ENCODE peak calls at places on chromosomes 4 and X, in four cellular contexts. L is dermis microvascular lymphatic vessel endothelial cell; M is stimulated activated CD4-positive, alpha-beta T cell treated with anti-CD3 and anti-CD28 coated beads, Interleukin-4, amount 100 ng/mL, for 1 hour; Q is fibroblast of pulmonary artery. W is an unnamed sample.
A peak's percentile ranks its signal among the peaks of the same experiment; 100 is the strongest.

GRCh38 chr4:106038012-106038411 is 142.7 kb downstream of the NPNT start:
- DNase-seq in Q (no peak), M (no peak), L (no peak), W (no peak)

GRCh38 chr4:8278421-8279287 is 9.1 kb downstream of the HTRA3 start:
- DNase-seq in Q (peak; percentile 94), M (no peak), L (no peak), W (no peak)

GRCh38 chr4:80103615-80104014 is 30.6 kb upstream of the ANTXR2 start:
- DNase-seq in M (no peak), L (no peak), Q (no peak), W (peak; percentile 7)

GRCh38 chr4:47374477-47374876 is 89.0 kb downstream of the COMMD8 start:
- DNase-seq in L (no peak), M (no peak), Q (peak; percentile 17), W (no peak)

GRCh38 chrX:106987488-106987887 is 12.5 kb downstream of the MORC4 start:
- DNase-seq in M (no peak), Q (no peak), L (no peak), W (no peak)

GRCh38 chrX:33741807-33742206 is 390.3 kb downstream of the FAM47A start:
- DNase-seq in Q (no peak), L (no peak), M (no peak), W (no peak)

GRCh38 chrX:111847491-111847890 is 28.5 kb upstream of the TRPC5OS start:
- DNase-seq in M (no peak), L (no peak), Q (no peak), W (no peak)

GRCh38 chr4:36310793-36311192 is 29.4 kb downstream of the DTHD1 start:
- DNase-seq in M (no peak), L (no peak), Q (no peak), W (peak; percentile 4)

GRCh38 chrX:25721564-25721963 is 416.6 kb upstream of the MAGEB18 start:
- DNase-seq in L (no peak), Q (peak; percentile 35), M (no peak), W (peak; percentile 1)

GRCh38 chrX:133185938-133186337 is 32.2 kb downstream of the TFDP3 start:
- DNase-seq in L (no peak), Q (no peak), M (no peak), W (no peak)